ENCODE peak calls at places on chromosomes 12 and 14, in eight cellular contexts. B is MM.1S; R is stimulated activated CD8-positive, alpha-beta memory T cell treated with anti-CD3 and anti-CD28 coated beads, Interleukin-2, amount 100 ng/mL, for 1 hour; Z is NAMALWA; W is NCI-H1092; G is NCI-H82; P is WTC11; Q is fibroblast of the aortic adventitia. F is an unnamed sample.

GRCh38 chr12:57461326-57461903 is 1.8 kb downstream of the GLI1 start:
- DNase-seq in B (no peak), R (no peak), Z (peak), W (no peak), G (peak), P (peak), Q (peak), F (peak)

GRCh38 chr14:66624319-66624937 is 116.5 kb downstream of the GPHN start:
- DNase-seq in B (peak), R (no peak), Z (peak), W (peak), G (peak), P (peak), Q (peak), F (peak)

GRCh38 chr12:78085562-78086182 is 255.0 kb downstream of the NAV3 start:
- DNase-seq in B (no peak), R (no peak), Z (no peak), W (no peak), G (no peak), P (no peak), Q (peak), F (no peak)

GRCh38 chr14:94458558-94459200 is 6.1 kb upstream of the SERPINA11 start:
- DNase-seq in B (no peak), R (no peak), Z (no peak), W (no peak), G (no peak), P (no peak), Q (peak), F (no peak)

GRCh38 chr12:31572900-31573299 is 18.0 kb downstream of the DENND5B start:
- DNase-seq in B (no peak), R (no peak), Z (no peak), W (no peak), G (no peak), P (no peak), Q (no peak), F (no peak)

GRCh38 chr12:98154850-98155249 is 360.5 kb upstream of the TMPO start:
- DNase-seq in B (peak), R (no peak), Z (peak), W (peak), G (peak), P (peak), Q (no peak), F (peak)

GRCh38 chr12:6465467-6466183 is 4.9 kb downstream of the VAMP1 start:
- DNase-seq in B (peak), R (no peak), Z (peak), W (peak), G (peak), P (peak), Q (peak), F (peak)

GRCh38 chr12:69107541-69107940 is 131.8 kb upstream of the CPSF6 start:
- DNase-seq in B (no peak), R (no peak), Z (no peak), W (no peak), G (no peak), P (no peak), Q (peak), F (no peak)

GRCh38 chr14:22319526-22320352 is 269.3 kb downstream of the DAD1 start:
- DNase-seq in B (peak), R (no peak), Z (peak), W (peak), G (peak), P (peak), Q (peak), F (no peak)

GRCh38 chr14:90624228-90624627 is 192.0 kb downstream of the TTC7B start:
- DNase-seq in B (no peak), R (no peak), Z (no peak), W (no peak), G (no peak), P (no peak), Q (no peak), F (no peak)

GRCh38 chr12:6425588-6426531 is 18.9 kb upstream of the CD27 start:
- DNase-seq in B (no peak), R (no peak), Z (peak), W (no peak), G (peak), P (no peak), Q (no peak), F (no peak)

GRCh38 chr12:52836042-52836466 is 1.9 kb upstream of the KRT79 start:
- DNase-seq in B (no peak), R (peak), Z (no peak), W (no peak), G (no peak), P (no peak), Q (peak), F (no peak)

GRCh38 chr14:94037954-94038353 is 11.8 kb downstream of the OTUB2 start:
- DNase-seq in B (no peak), R (no peak), Z (no peak), W (no peak), G (no peak), P (no peak), Q (no peak), F (no peak)

GRCh38 chr14:98501335-98501734 is 770.7 kb downstream of the BCL11B start:
- DNase-seq in B (no peak), R (no peak), Z (no peak), W (no peak), G (no peak), P (no peak), Q (no peak), F (no peak)

GRCh38 chr14:59631237-59631636 is 54.6 kb upstream of the CCDC175 start:
- DNase-seq in B (no peak), R (no peak), Z (peak), W (peak), G (peak), P (peak), Q (no peak), F (peak)

GRCh38 chr14:20790439-20791116 is 9.5 kb downstream of the RNASE6 start:
- DNase-seq in B (no peak), R (no peak), Z (no peak), W (no peak), G (no peak), P (no peak), Q (no peak), F (no peak)

GRCh38 chr12:68960162-68960501 is 27.2 kb upstream of the CPM start:
- DNase-seq in B (no peak), R (no peak), Z (no peak), W (no peak), G (no peak), P (no peak), Q (peak), F (no peak)

GRCh38 chr12:117484901-117485300 is 123.5 kb upstream of the NOS1 start:
- DNase-seq in B (no peak), R (no peak), Z (no peak), W (no peak), G (no peak), P (no peak), Q (no peak), F (no peak)

GRCh38 chr14:64279719-64280668 is 14.2 kb downstream of the ESR2 start:
- DNase-seq in B (no peak), R (no peak), Z (no peak), W (no peak), G (no peak), P (no peak), Q (peak), F (no peak)

GRCh38 chr14:33335366-33335765 is 396.7 kb downstream of the NPAS3 start:
- DNase-seq in B (no peak), R (no peak), Z (no peak), W (no peak), G (no peak), P (no peak), Q (no peak), F (peak)

GRCh38 chr14:71705460-71705859 is 226.8 kb upstream of the RGS6 start:
- DNase-seq in B (no peak), R (no peak), Z (no peak), W (no peak), G (peak), P (no peak), Q (no peak), F (no peak)

GRCh38 chr12:14885718-14886201 is at the start of gene MGP:
- DNase-seq in B (no peak), R (no peak), Z (no peak), W (no peak), G (no peak), P (no peak), Q (peak), F (no peak)

GRCh38 chr12:124730455-124730932 is 133.2 kb downstream of the SCARB1 start:
- DNase-seq in B (no peak), R (no peak), Z (no peak), W (peak), G (no peak), P (no peak), Q (peak), F (no peak)

GRCh38 chr14:87896393-87897380 is 96.3 kb downstream of the GALC start:
- DNase-seq in B (peak), R (no peak), Z (peak), W (peak), G (peak), P (no peak), Q (peak), F (no peak)

GRCh38 chr14:95038521-95039250 is 118.6 kb downstream of the DICER1 start:
- DNase-seq in B (no peak), R (no peak), Z (no peak), W (no peak), G (no peak), P (no peak), Q (no peak), F (no peak)

F was measured in ELF-1.